ENCODE peak calls at places on chromosome 12, in nine cellular contexts. Y, O, P, Q, A, N, T, V and I are unnamed samples.

GRCh38 chr12:131529196-131530040 is 181.5 kb upstream of the SFSWAP start:
- DNase-seq in T (no peak), N (no peak), P (no peak), Y (no peak), V (no peak), O (no peak), A (no peak), Q (no peak), I (no peak)

GRCh38 chr12:47770086-47770726 is 2.8 kb upstream of the SLC48A1 start:
- DNase-seq in V (no peak), A (no peak), Y (no peak), O (no peak), N (no peak), Q (no peak), T (no peak), P (no peak), I (no peak)

GRCh38 chr12:12616512-12617275 is 5.0 kb downstream of the CREBL2 start:
- DNase-seq in Q (no peak), P (no peak), O (no peak), N (no peak), Y (no peak), A (no peak), T (no peak), V (no peak), I (no peak)

GRCh38 chr12:116525418-116526001 is 33.7 kb upstream of the MAP1LC3B2 start:
- DNase-seq in V (no peak), Q (no peak), T (peak; percentile 43), P (no peak), Y (no peak), A (no peak), O (peak; percentile 84), N (peak; percentile 31), I (peak; percentile 45)

GRCh38 chr12:95633049-95633545 is 81.8 kb upstream of the USP44 start:
- DNase-seq in V (peak; percentile 84), Y (no peak), P (no peak), O (no peak), Q (no peak), T (peak; percentile 87), A (no peak), N (no peak), I (peak; percentile 81)

GRCh38 chr12:101935769-101936741 is 58.7 kb downstream of the DRAM1 start:
- DNase-seq in T (peak; percentile 35), V (no peak), O (peak; percentile 73), A (no peak), P (no peak), Q (no peak), N (no peak), Y (no peak), I (peak; percentile 24)

GRCh38 chr12:6866920-6867406 is 368 bp upstream of the TPI1 start:
- DNase-seq in P (no peak), T (no peak), A (no peak), Y (no peak), Q (peak; percentile 61), O (no peak), N (peak; percentile 64), V (no peak), I (no peak)

GRCh38 chr12:106112094-106112822 is 26.5 kb downstream of the NUAK1 start:
- DNase-seq in N (no peak), V (no peak), T (no peak), Y (no peak), O (peak; percentile 79), A (no peak), P (no peak), Q (peak; percentile 50), I (no peak)

GRCh38 chr12:80161612-80162011 is 62.3 kb downstream of the OTOGL start:
- DNase-seq in N (no peak), V (no peak), P (no peak), Y (no peak), A (no peak), T (no peak), Q (no peak), O (no peak), I (no peak)

GRCh38 chr12:71397433-71397954 is 42.1 kb upstream of the LGR5 start:
- DNase-seq in A (no peak), Y (no peak), T (no peak), N (no peak), O (no peak), V (no peak), P (no peak), Q (no peak), I (no peak)